ENCODE peak calls at places on chromosomes 13 and 19, in five cellular contexts. One of them, this sample, is unnamed.

GRCh38 chr13:64428196-64428595 is 2801.9 kb downstream of the PCDH9 start:
- DNase-seq in uterus: no peak
- DNase-seq in A549: no peak
- DNase-seq in suprapubic skin: no peak
- DNase-seq in ovary: no peak
- DNase-seq in this sample: no peak

GRCh38 chr13:62702502-62702901 is 1286.9 kb upstream of the PCDH20 start:
- DNase-seq in ovary: no peak
- DNase-seq in A549: no peak
- DNase-seq in uterus: no peak
- DNase-seq in suprapubic skin: no peak
- DNase-seq in this sample: no peak

GRCh38 chr19:29834991-29835390 is 23.2 kb downstream of the CCNE1 start:
- DNase-seq in uterus: no peak
- DNase-seq in A549: no peak
- DNase-seq in ovary: no peak
- DNase-seq in suprapubic skin: peak; percentile 4
- DNase-seq in this sample: no peak

GRCh38 chr13:31982540-31982939 is 49.0 kb upstream of the FRY start:
- DNase-seq in ovary: peak; percentile 19
- DNase-seq in A549: peak; percentile 23
- DNase-seq in suprapubic skin: no peak
- DNase-seq in uterus: no peak
- DNase-seq in this sample: peak; percentile 18

GRCh38 chr19:18416778-18417249 is 2.4 kb upstream of the SSBP4 start:
- DNase-seq in suprapubic skin: peak; percentile 95
- DNase-seq in A549: no peak
- DNase-seq in uterus: peak; percentile 95
- DNase-seq in ovary: peak; percentile 95
- DNase-seq in this sample: peak; percentile 90

GRCh38 chr13:107866666-107867623 is 348.4 kb downstream of the LIG4 start:
- DNase-seq in ovary: no peak
- DNase-seq in suprapubic skin: no peak
- DNase-seq in A549: no peak
- DNase-seq in uterus: no peak
- DNase-seq in this sample: no peak

GRCh38 chr13:110371550-110372465 is 64.7 kb downstream of the COL4A2 start:
- DNase-seq in suprapubic skin: no peak
- DNase-seq in ovary: no peak
- DNase-seq in uterus: peak; percentile 48
- DNase-seq in A549: no peak
- DNase-seq in this sample: no peak

GRCh38 chr13:41649659-41650058 is 192.3 kb downstream of the RGCC start:
- DNase-seq in ovary: no peak
- DNase-seq in suprapubic skin: no peak
- DNase-seq in uterus: no peak
- DNase-seq in A549: no peak
- DNase-seq in this sample: peak; percentile 4

GRCh38 chr19:2542341-2543069 is 66.6 kb downstream of the GADD45B start:
- DNase-seq in ovary: no peak
- DNase-seq in A549: no peak
- DNase-seq in uterus: no peak
- DNase-seq in suprapubic skin: no peak
- DNase-seq in this sample: no peak

GRCh38 chr19:15337202-15337601 is 4.9 kb upstream of the BRD4 start:
- DNase-seq in uterus: no peak
- DNase-seq in ovary: no peak
- DNase-seq in A549: no peak
- DNase-seq in suprapubic skin: no peak
- DNase-seq in this sample: no peak

GRCh38 chr13:32837307-32837972 is 178.8 kb upstream of the KL start:
- DNase-seq in A549: no peak
- DNase-seq in uterus: no peak
- DNase-seq in suprapubic skin: no peak
- DNase-seq in ovary: no peak
- DNase-seq in this sample: no peak

GRCh38 chr19:2850256-2850925 is 9.1 kb downstream of the ZNF555 start:
- DNase-seq in ovary: no peak
- DNase-seq in uterus: no peak
- DNase-seq in suprapubic skin: no peak
- DNase-seq in A549: no peak
- DNase-seq in this sample: no peak

GRCh38 chr19:50870417-50871089 is 2.7 kb upstream of the KLK2 start:
- DNase-seq in suprapubic skin: no peak
- DNase-seq in A549: peak; percentile 65
- DNase-seq in ovary: no peak
- DNase-seq in uterus: no peak
- DNase-seq in this sample: peak; percentile 70

GRCh38 chr13:110343241-110343865 is 36.3 kb downstream of the COL4A2 start:
- DNase-seq in ovary: no peak
- DNase-seq in uterus: no peak
- DNase-seq in suprapubic skin: no peak
- DNase-seq in A549: no peak
- DNase-seq in this sample: no peak

GRCh38 chr19:52778811-52779210 is 7.8 kb downstream of the ZNF600 start:
- DNase-seq in A549: no peak
- DNase-seq in uterus: no peak
- DNase-seq in suprapubic skin: no peak
- DNase-seq in ovary: no peak
- DNase-seq in this sample: no peak

GRCh38 chr13:59607780-59608233 is 555.9 kb downstream of the DIAPH3 start:
- DNase-seq in uterus: no peak
- DNase-seq in ovary: no peak
- DNase-seq in suprapubic skin: no peak
- DNase-seq in A549: no peak
- DNase-seq in this sample: no peak

GRCh38 chr13:22454586-22454985 is 726.2 kb upstream of the SGCG start:
- DNase-seq in suprapubic skin: no peak
- DNase-seq in ovary: no peak
- DNase-seq in uterus: no peak
- DNase-seq in A549: no peak
- DNase-seq in this sample: no peak

GRCh38 chr19:4730740-4731171 is 7.1 kb upstream of the DPP9 start:
- DNase-seq in suprapubic skin: no peak
- DNase-seq in ovary: no peak
- DNase-seq in uterus: no peak
- DNase-seq in A549: peak; percentile 31
- DNase-seq in this sample: peak; percentile 38

GRCh38 chr19:1360818-1361461 is 22.8 kb upstream of the NDUFS7 start:
- DNase-seq in ovary: peak; percentile 79
- DNase-seq in uterus: peak; percentile 87
- DNase-seq in A549: no peak
- DNase-seq in suprapubic skin: no peak
- DNase-seq in this sample: no peak

GRCh38 chr19:43078311-43078710 is 4.2 kb downstream of the PSG2 start:
- DNase-seq in suprapubic skin: no peak
- DNase-seq in A549: no peak
- DNase-seq in ovary: no peak
- DNase-seq in uterus: no peak
- DNase-seq in this sample: no peak

GRCh38 chr19:8445488-8446001 is 770 bp downstream of the HNRNPM start:
- DNase-seq in A549: no peak
- DNase-seq in suprapubic skin: no peak
- DNase-seq in uterus: peak; percentile 55
- DNase-seq in ovary: peak; percentile 60
- DNase-seq in this sample: peak; percentile 81

GRCh38 chr19:9175326-9175725 is 3.5 kb upstream of the OR7D2 start:
- DNase-seq in A549: no peak
- DNase-seq in uterus: no peak
- DNase-seq in ovary: no peak
- DNase-seq in suprapubic skin: no peak
- DNase-seq in this sample: no peak

GRCh38 chr13:27022571-27023311 is 148.9 kb downstream of the USP12 start:
- DNase-seq in uterus: no peak
- DNase-seq in suprapubic skin: peak; percentile 69
- DNase-seq in A549: peak; percentile 41
- DNase-seq in ovary: no peak
- DNase-seq in this sample: peak; percentile 76

GRCh38 chr19:33673258-33673875 is 51.6 kb downstream of the CHST8 start:
- DNase-seq in suprapubic skin: no peak
- DNase-seq in ovary: no peak
- DNase-seq in uterus: no peak
- DNase-seq in A549: no peak
- DNase-seq in this sample: no peak

GRCh38 chr13:104937881-104938280 is 1597.6 kb downstream of the EFNB2 start:
- DNase-seq in suprapubic skin: no peak
- DNase-seq in A549: no peak
- DNase-seq in ovary: no peak
- DNase-seq in uterus: no peak
- DNase-seq in this sample: no peak

GRCh38 chr13:92187378-92187989 is 789.1 kb downstream of the GPC5 start:
- DNase-seq in suprapubic skin: no peak
- DNase-seq in A549: peak; percentile 1
- DNase-seq in ovary: peak; percentile 29
- DNase-seq in uterus: no peak
- DNase-seq in this sample: peak; percentile 12

GRCh38 chr13:106986033-106986484 is 418.1 kb upstream of the ARGLU1 start:
- DNase-seq in ovary: no peak
- DNase-seq in uterus: no peak
- DNase-seq in suprapubic skin: no peak
- DNase-seq in A549: no peak
- DNase-seq in this sample: no peak

GRCh38 chr13:23824355-23824754 is 64.8 kb downstream of the MIPEP start:
- DNase-seq in A549: no peak
- DNase-seq in uterus: no peak
- DNase-seq in ovary: no peak
- DNase-seq in suprapubic skin: no peak
- DNase-seq in this sample: no peak

GRCh38 chr13:110915874-110916670 is 1.2 kb upstream of the ANKRD10 start:
- DNase-seq in uterus: no peak
- DNase-seq in A549: no peak
- DNase-seq in ovary: no peak
- DNase-seq in suprapubic skin: no peak
- DNase-seq in this sample: peak; percentile 15

GRCh38 chr19:23345838-23346237 is 49.4 kb downstream of the ZNF91 start:
- DNase-seq in suprapubic skin: no peak
- DNase-seq in ovary: no peak
- DNase-seq in uterus: no peak
- DNase-seq in A549: no peak
- DNase-seq in this sample: peak; percentile 1

GRCh38 chr13:101397742-101398141 is 18.6 kb downstream of the NALCN start:
- DNase-seq in ovary: no peak
- DNase-seq in suprapubic skin: no peak
- DNase-seq in A549: no peak
- DNase-seq in uterus: no peak
- DNase-seq in this sample: no peak

GRCh38 chr13:87244256-87244870 is 426.8 kb upstream of the SLITRK5 start:
- DNase-seq in ovary: no peak
- DNase-seq in uterus: no peak
- DNase-seq in A549: no peak
- DNase-seq in suprapubic skin: no peak
- DNase-seq in this sample: peak; percentile 83

GRCh38 chr19:2477732-2478191 is 1.8 kb downstream of the GADD45B start:
- DNase-seq in A549: no peak
- DNase-seq in uterus: peak; percentile 36
- DNase-seq in suprapubic skin: no peak
- DNase-seq in ovary: peak; percentile 52
- DNase-seq in this sample: peak; percentile 50

GRCh38 chr13:102550507-102550906 is 46.3 kb upstream of the TPP2 start:
- DNase-seq in ovary: no peak
- DNase-seq in A549: no peak
- DNase-seq in suprapubic skin: no peak
- DNase-seq in uterus: no peak
- DNase-seq in this sample: no peak

GRCh38 chr19:35078807-35079206 is 36.8 kb upstream of the FXYD3 start:
- DNase-seq in ovary: no peak
- DNase-seq in A549: no peak
- DNase-seq in uterus: no peak
- DNase-seq in suprapubic skin: no peak
- DNase-seq in this sample: no peak
- TF ChIP-seq POLR2A in ovary: no peak
- TF ChIP-seq POLR2A in A549: no peak
- TF ChIP-seq POLR2A in uterus: no peak
- TF ChIP-seq POLR2A in suprapubic skin: no peak
- TF ChIP-seq POLR2A in this sample: no peak

DNA sequence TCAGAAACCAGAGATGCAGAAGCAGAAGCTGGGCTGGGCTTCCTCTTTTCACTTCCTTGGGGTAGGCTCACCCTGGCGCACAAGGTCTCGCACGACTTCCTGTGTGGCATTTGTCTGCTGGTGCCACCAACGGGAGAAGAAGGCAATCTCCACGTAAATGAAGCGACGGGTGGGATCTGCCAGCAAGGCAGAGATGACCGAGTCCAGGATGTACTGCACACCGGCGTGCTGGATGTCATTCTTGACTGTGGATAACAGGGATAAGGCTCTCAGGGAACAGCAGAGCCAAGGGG is 1.3 kb downstream of the MAN2B1 start:
- DNase-seq in suprapubic skin: no peak
- DNase-seq in ovary: no peak
- DNase-seq in A549: no peak
- DNase-seq in uterus: no peak
- DNase-seq in this sample: no peak
- TF ChIP-seq POLR2A in suprapubic skin: no peak
- TF ChIP-seq POLR2A in ovary: no peak
- TF ChIP-seq POLR2A in A549: no peak
- TF ChIP-seq POLR2A in uterus: no peak
- TF ChIP-seq POLR2A in this sample: no peak

GRCh38 chr13:45447050-45447661 is 17.6 kb upstream of the COG3 start:
- DNase-seq in uterus: no peak
- DNase-seq in A549: no peak
- DNase-seq in suprapubic skin: no peak
- DNase-seq in ovary: peak; percentile 31
- DNase-seq in this sample: no peak
- TF ChIP-seq POLR2A in uterus: no peak
- TF ChIP-seq POLR2A in A549: no peak
- TF ChIP-seq POLR2A in suprapubic skin: no peak
- TF ChIP-seq POLR2A in ovary: no peak
- TF ChIP-seq POLR2A in this sample: no peak

DNA sequence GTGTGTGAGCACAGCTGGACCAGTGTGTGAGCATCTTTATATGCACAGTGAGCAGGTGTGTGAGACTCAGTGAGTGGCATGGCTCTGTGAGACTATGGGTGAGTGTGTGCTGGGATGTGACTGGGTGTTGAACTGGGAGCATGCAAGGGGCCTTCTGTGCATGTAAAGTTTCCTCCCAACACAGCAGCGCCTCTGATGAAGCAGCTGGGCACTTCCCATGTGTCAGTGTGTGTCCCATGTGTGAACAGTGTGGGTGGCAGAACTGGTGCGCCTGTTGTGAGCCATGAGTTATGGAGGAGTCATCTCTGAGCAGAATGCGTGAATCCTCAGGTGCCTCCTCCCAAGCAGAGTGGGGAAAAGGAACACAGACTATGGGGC is 24.1 kb downstream of the LGALS16 start:
- DNase-seq in uterus: no peak
- DNase-seq in suprapubic skin: no peak
- DNase-seq in ovary: no peak
- DNase-seq in A549: no peak
- DNase-seq in this sample: no peak
- TF ChIP-seq POLR2A in uterus: no peak
- TF ChIP-seq POLR2A in suprapubic skin: no peak
- TF ChIP-seq POLR2A in ovary: no peak
- TF ChIP-seq POLR2A in A549: no peak
- TF ChIP-seq POLR2A in this sample: no peak

This sample was measured in erythroblast.